ENCODE peak calls at places on chromosomes 13 and 19, in seven cellular contexts. One of them, this sample, is unnamed.

GRCh38 chr13:99605417-99606321 is 104.4 kb downstream of the TM9SF2 start:
- DNase-seq in iPS DF 6.9: no peak
- DNase-seq in stomach: peak
- DNase-seq in NCI-H2029: no peak
- DNase-seq in fibroblast of the conjunctiva: no peak
- DNase-seq in effector memory CD8-positive, alpha-beta T cell: peak
- DNase-seq in cortex of kidney: no peak
- DNase-seq in this sample: no peak

GRCh38 chr13:110643768-110644421 is 28.6 kb downstream of the NAXD start:
- DNase-seq in effector memory CD8-positive, alpha-beta T cell: no peak
- DNase-seq in fibroblast of the conjunctiva: no peak
- DNase-seq in NCI-H2029: no peak
- DNase-seq in stomach: peak
- DNase-seq in iPS DF 6.9: no peak
- DNase-seq in cortex of kidney: no peak
- DNase-seq in this sample: no peak

GRCh38 chr13:29713841-29714240 is 118.4 kb upstream of the SLC7A1 start:
- DNase-seq in effector memory CD8-positive, alpha-beta T cell: no peak
- DNase-seq in cortex of kidney: no peak
- DNase-seq in fibroblast of the conjunctiva: no peak
- DNase-seq in NCI-H2029: no peak
- DNase-seq in iPS DF 6.9: no peak
- DNase-seq in stomach: no peak
- DNase-seq in this sample: no peak

GRCh38 chr13:57799624-57800023 is 168.1 kb downstream of the PCDH17 start:
- DNase-seq in NCI-H2029: no peak
- DNase-seq in stomach: no peak
- DNase-seq in cortex of kidney: no peak
- DNase-seq in iPS DF 6.9: no peak
- DNase-seq in effector memory CD8-positive, alpha-beta T cell: no peak
- DNase-seq in fibroblast of the conjunctiva: no peak
- DNase-seq in this sample: no peak

GRCh38 chr19:13033819-13034611 is 38.7 kb downstream of the NFIX start:
- DNase-seq in fibroblast of the conjunctiva: no peak
- DNase-seq in NCI-H2029: peak
- DNase-seq in effector memory CD8-positive, alpha-beta T cell: peak
- DNase-seq in stomach: peak
- DNase-seq in cortex of kidney: no peak
- DNase-seq in iPS DF 6.9: no peak
- DNase-seq in this sample: no peak

GRCh38 chr19:19740755-19741154 is 7.8 kb upstream of the ZNF14 start:
- DNase-seq in NCI-H2029: no peak
- DNase-seq in cortex of kidney: no peak
- DNase-seq in effector memory CD8-positive, alpha-beta T cell: no peak
- DNase-seq in iPS DF 6.9: no peak
- DNase-seq in stomach: no peak
- DNase-seq in fibroblast of the conjunctiva: no peak
- DNase-seq in this sample: no peak

GRCh38 chr13:64817721-64818120 is 2412.4 kb downstream of the PCDH9 start:
- DNase-seq in stomach: no peak
- DNase-seq in NCI-H2029: no peak
- DNase-seq in fibroblast of the conjunctiva: no peak
- DNase-seq in effector memory CD8-positive, alpha-beta T cell: no peak
- DNase-seq in iPS DF 6.9: no peak
- DNase-seq in cortex of kidney: no peak
- DNase-seq in this sample: no peak

GRCh38 chr13:113663934-113664333 is 3.1 kb upstream of the GRK1 start:
- DNase-seq in NCI-H2029: no peak
- DNase-seq in effector memory CD8-positive, alpha-beta T cell: no peak
- DNase-seq in stomach: peak
- DNase-seq in fibroblast of the conjunctiva: no peak
- DNase-seq in cortex of kidney: no peak
- DNase-seq in iPS DF 6.9: no peak
- DNase-seq in this sample: no peak

GRCh38 chr13:21735621-21736401 is 64.9 kb downstream of the FGF9 start:
- DNase-seq in effector memory CD8-positive, alpha-beta T cell: no peak
- DNase-seq in NCI-H2029: no peak
- DNase-seq in fibroblast of the conjunctiva: no peak
- DNase-seq in cortex of kidney: no peak
- DNase-seq in stomach: no peak
- DNase-seq in iPS DF 6.9: no peak
- DNase-seq in this sample: no peak

GRCh38 chr19:18562086-18562485 is 4.4 kb downstream of the KXD1 start:
- DNase-seq in stomach: no peak
- DNase-seq in effector memory CD8-positive, alpha-beta T cell: no peak
- DNase-seq in fibroblast of the conjunctiva: no peak
- DNase-seq in cortex of kidney: no peak
- DNase-seq in NCI-H2029: no peak
- DNase-seq in iPS DF 6.9: no peak
- DNase-seq in this sample: no peak

GRCh38 chr13:100129605-100130004 is 40.7 kb downstream of the PCCA start:
- DNase-seq in iPS DF 6.9: no peak
- DNase-seq in NCI-H2029: no peak
- DNase-seq in stomach: no peak
- DNase-seq in fibroblast of the conjunctiva: no peak
- DNase-seq in cortex of kidney: no peak
- DNase-seq in effector memory CD8-positive, alpha-beta T cell: no peak
- DNase-seq in this sample: no peak

GRCh38 chr19:42193294-42193693 is 24.2 kb downstream of the DEDD2 start:
- DNase-seq in fibroblast of the conjunctiva: no peak
- DNase-seq in NCI-H2029: no peak
- DNase-seq in stomach: no peak
- DNase-seq in iPS DF 6.9: no peak
- DNase-seq in effector memory CD8-positive, alpha-beta T cell: no peak
- DNase-seq in cortex of kidney: no peak
- DNase-seq in this sample: no peak

GRCh38 chr13:93730780-93731179 is 504.2 kb downstream of the GPC6 start:
- DNase-seq in iPS DF 6.9: no peak
- DNase-seq in fibroblast of the conjunctiva: no peak
- DNase-seq in effector memory CD8-positive, alpha-beta T cell: no peak
- DNase-seq in NCI-H2029: no peak
- DNase-seq in cortex of kidney: no peak
- DNase-seq in stomach: no peak
- DNase-seq in this sample: no peak

GRCh38 chr19:719081-719512 is 10.4 kb downstream of the PALM start:
- DNase-seq in fibroblast of the conjunctiva: peak
- DNase-seq in iPS DF 6.9: no peak
- DNase-seq in cortex of kidney: no peak
- DNase-seq in stomach: no peak
- DNase-seq in effector memory CD8-positive, alpha-beta T cell: no peak
- DNase-seq in NCI-H2029: no peak
- DNase-seq in this sample: no peak

GRCh38 chr13:110415669-110416068 is 108.6 kb downstream of the COL4A2 start:
- DNase-seq in effector memory CD8-positive, alpha-beta T cell: no peak
- DNase-seq in cortex of kidney: no peak
- DNase-seq in iPS DF 6.9: no peak
- DNase-seq in NCI-H2029: no peak
- DNase-seq in stomach: no peak
- DNase-seq in fibroblast of the conjunctiva: no peak
- DNase-seq in this sample: no peak

GRCh38 chr13:110799246-110800236 is 86.0 kb downstream of the ING1 start:
- DNase-seq in cortex of kidney: no peak
- DNase-seq in effector memory CD8-positive, alpha-beta T cell: no peak
- DNase-seq in NCI-H2029: no peak
- DNase-seq in fibroblast of the conjunctiva: peak
- DNase-seq in iPS DF 6.9: no peak
- DNase-seq in stomach: no peak
- DNase-seq in this sample: no peak

GRCh38 chr13:78960881-78961280 is 301.9 kb upstream of the OBI1 start:
- DNase-seq in iPS DF 6.9: no peak
- DNase-seq in fibroblast of the conjunctiva: no peak
- DNase-seq in stomach: no peak
- DNase-seq in NCI-H2029: no peak
- DNase-seq in cortex of kidney: no peak
- DNase-seq in effector memory CD8-positive, alpha-beta T cell: no peak
- DNase-seq in this sample: no peak

GRCh38 chr19:46351241-46352041 is 4.6 kb downstream of the PPP5C start:
- DNase-seq in iPS DF 6.9: no peak
- DNase-seq in NCI-H2029: peak
- DNase-seq in fibroblast of the conjunctiva: peak
- DNase-seq in stomach: peak
- DNase-seq in cortex of kidney: no peak
- DNase-seq in effector memory CD8-positive, alpha-beta T cell: no peak
- DNase-seq in this sample: peak

GRCh38 chr13:24745861-24746617 is 17.9 kb upstream of the RNF17 start:
- DNase-seq in cortex of kidney: no peak
- DNase-seq in fibroblast of the conjunctiva: no peak
- DNase-seq in stomach: no peak
- DNase-seq in iPS DF 6.9: no peak
- DNase-seq in NCI-H2029: no peak
- DNase-seq in effector memory CD8-positive, alpha-beta T cell: no peak
- DNase-seq in this sample: no peak

GRCh38 chr19:35194022-35194984 is 34.2 kb downstream of the FAM187B start:
- DNase-seq in stomach: no peak
- DNase-seq in cortex of kidney: no peak
- DNase-seq in iPS DF 6.9: no peak
- DNase-seq in effector memory CD8-positive, alpha-beta T cell: no peak
- DNase-seq in NCI-H2029: no peak
- DNase-seq in fibroblast of the conjunctiva: no peak
- DNase-seq in this sample: no peak

GRCh38 chr13:103218253-103218652 is 152.0 kb upstream of the SLC10A2 start:
- DNase-seq in effector memory CD8-positive, alpha-beta T cell: no peak
- DNase-seq in NCI-H2029: no peak
- DNase-seq in fibroblast of the conjunctiva: no peak
- DNase-seq in cortex of kidney: no peak
- DNase-seq in iPS DF 6.9: no peak
- DNase-seq in stomach: no peak
- DNase-seq in this sample: no peak

GRCh38 chr13:107244241-107244640 is 676.3 kb upstream of the ARGLU1 start:
- DNase-seq in stomach: no peak
- DNase-seq in NCI-H2029: no peak
- DNase-seq in cortex of kidney: no peak
- DNase-seq in iPS DF 6.9: no peak
- DNase-seq in fibroblast of the conjunctiva: no peak
- DNase-seq in effector memory CD8-positive, alpha-beta T cell: no peak
- DNase-seq in this sample: no peak

GRCh38 chr13:102400619-102401125 is 1.2 kb downstream of the FGF14 start:
- DNase-seq in effector memory CD8-positive, alpha-beta T cell: no peak
- DNase-seq in stomach: no peak
- DNase-seq in NCI-H2029: no peak
- DNase-seq in iPS DF 6.9: no peak
- DNase-seq in cortex of kidney: no peak
- DNase-seq in fibroblast of the conjunctiva: no peak
- DNase-seq in this sample: no peak

GRCh38 chr19:39372047-39372802 is 18.7 kb downstream of the PAF1 start:
- DNase-seq in cortex of kidney: no peak
- DNase-seq in fibroblast of the conjunctiva: peak
- DNase-seq in stomach: peak
- DNase-seq in NCI-H2029: no peak
- DNase-seq in effector memory CD8-positive, alpha-beta T cell: no peak
- DNase-seq in iPS DF 6.9: no peak
- DNase-seq in this sample: no peak

GRCh38 chr19:53333071-53333465 is 481 bp upstream of the ZNF845 start:
- DNase-seq in iPS DF 6.9: no peak
- DNase-seq in fibroblast of the conjunctiva: no peak
- DNase-seq in cortex of kidney: no peak
- DNase-seq in stomach: peak
- DNase-seq in NCI-H2029: peak
- DNase-seq in effector memory CD8-positive, alpha-beta T cell: no peak
- DNase-seq in this sample: no peak

GRCh38 chr19:40453151-40453735 is 9.1 kb upstream of the SERTAD3 start:
- DNase-seq in stomach: no peak
- DNase-seq in cortex of kidney: no peak
- DNase-seq in iPS DF 6.9: no peak
- DNase-seq in fibroblast of the conjunctiva: no peak
- DNase-seq in NCI-H2029: no peak
- DNase-seq in effector memory CD8-positive, alpha-beta T cell: no peak
- DNase-seq in this sample: no peak

GRCh38 chr13:91627952-91628739 is 229.7 kb downstream of the GPC5 start:
- DNase-seq in iPS DF 6.9: no peak
- DNase-seq in stomach: no peak
- DNase-seq in cortex of kidney: no peak
- DNase-seq in NCI-H2029: no peak
- DNase-seq in effector memory CD8-positive, alpha-beta T cell: no peak
- DNase-seq in fibroblast of the conjunctiva: no peak
- DNase-seq in this sample: no peak

GRCh38 chr13:32824061-32824460 is 192.2 kb upstream of the KL start:
- DNase-seq in stomach: no peak
- DNase-seq in fibroblast of the conjunctiva: no peak
- DNase-seq in NCI-H2029: no peak
- DNase-seq in effector memory CD8-positive, alpha-beta T cell: no peak
- DNase-seq in cortex of kidney: no peak
- DNase-seq in iPS DF 6.9: no peak
- DNase-seq in this sample: no peak

GRCh38 chr19:2081873-2082810 is 14.0 kb downstream of the MOB3A start:
- DNase-seq in iPS DF 6.9: no peak
- DNase-seq in stomach: peak
- DNase-seq in effector memory CD8-positive, alpha-beta T cell: peak
- DNase-seq in NCI-H2029: no peak
- DNase-seq in cortex of kidney: no peak
- DNase-seq in fibroblast of the conjunctiva: no peak
- DNase-seq in this sample: peak

GRCh38 chr13:71124230-71124629 is 742.8 kb downstream of the DACH1 start:
- DNase-seq in fibroblast of the conjunctiva: no peak
- DNase-seq in cortex of kidney: no peak
- DNase-seq in iPS DF 6.9: no peak
- DNase-seq in stomach: no peak
- DNase-seq in effector memory CD8-positive, alpha-beta T cell: no peak
- DNase-seq in NCI-H2029: no peak
- DNase-seq in this sample: no peak

GRCh38 chr19:34120846-34121639 is 51.3 kb upstream of the LSM14A start:
- DNase-seq in NCI-H2029: peak
- DNase-seq in iPS DF 6.9: no peak
- DNase-seq in fibroblast of the conjunctiva: peak
- DNase-seq in stomach: peak
- DNase-seq in cortex of kidney: no peak
- DNase-seq in effector memory CD8-positive, alpha-beta T cell: peak
- DNase-seq in this sample: peak

GRCh38 chr19:2022289-2022688 is 6.8 kb upstream of the BTBD2 start:
- DNase-seq in fibroblast of the conjunctiva: no peak
- DNase-seq in stomach: no peak
- DNase-seq in cortex of kidney: no peak
- DNase-seq in effector memory CD8-positive, alpha-beta T cell: no peak
- DNase-seq in NCI-H2029: no peak
- DNase-seq in iPS DF 6.9: no peak
- DNase-seq in this sample: no peak

GRCh38 chr13:75870397-75870801 is 234.3 kb downstream of the LMO7 start:
- DNase-seq in stomach: no peak
- DNase-seq in fibroblast of the conjunctiva: no peak
- DNase-seq in effector memory CD8-positive, alpha-beta T cell: peak
- DNase-seq in NCI-H2029: no peak
- DNase-seq in iPS DF 6.9: no peak
- DNase-seq in cortex of kidney: no peak
- DNase-seq in this sample: peak

GRCh38 chr13:89969996-89970709 is 1377.3 kb upstream of the MIR17HG start:
- DNase-seq in effector memory CD8-positive, alpha-beta T cell: no peak
- DNase-seq in fibroblast of the conjunctiva: no peak
- DNase-seq in NCI-H2029: no peak
- DNase-seq in stomach: no peak
- DNase-seq in cortex of kidney: no peak
- DNase-seq in iPS DF 6.9: no peak
- DNase-seq in this sample: no peak

GRCh38 chr19:10587022-10587838 is at the start of gene AP1M2:
- DNase-seq in iPS DF 6.9: no peak
- DNase-seq in effector memory CD8-positive, alpha-beta T cell: no peak
- DNase-seq in NCI-H2029: peak
- DNase-seq in fibroblast of the conjunctiva: no peak
- DNase-seq in cortex of kidney: no peak
- DNase-seq in stomach: peak
- DNase-seq in this sample: no peak

GRCh38 chr13:49443327-49443688 is 556 bp downstream of the CAB39L start:
- DNase-seq in NCI-H2029: no peak
- DNase-seq in fibroblast of the conjunctiva: no peak
- DNase-seq in effector memory CD8-positive, alpha-beta T cell: no peak
- DNase-seq in stomach: no peak
- DNase-seq in iPS DF 6.9: no peak
- DNase-seq in cortex of kidney: no peak
- DNase-seq in this sample: no peak